ENCODE peak calls at places on chromosomes 3 and 15, in five cellular contexts. N is IMR-90, V is cardiac fibroblast, U is lower leg skin, M is upper lobe of left lung. Q is an unnamed sample.
A peak's percentile ranks its signal among the peaks of the same experiment; 100 is the strongest.

GRCh38 chr3:40143283-40144090 is 166.0 kb upstream of the EIF1B start:
- DNase-seq in N (no peak), V (no peak), U (no peak), M (no peak), Q (no peak)

GRCh38 chr3:48639944-48640606 is 4.8 kb upstream of the SLC26A6 start:
- DNase-seq in N (no peak), V (no peak), U (no peak), M (no peak), Q (no peak)

GRCh38 chr3:71728632-71729342 is 3.6 kb upstream of the EIF4E3 start:
- DNase-seq in N (no peak), V (no peak), U (no peak), M (no peak), Q (no peak)

GRCh38 chr3:196189608-196190347 is 21.4 kb downstream of the ZDHHC19 start:
- DNase-seq in N (no peak), V (no peak), U (no peak), M (no peak), Q (no peak)

GRCh38 chr3:127800508-127800907 is 21.8 kb downstream of the MGLL start:
- DNase-seq in N (peak; percentile 47), V (no peak), U (no peak), M (peak; percentile 15), Q (no peak)

GRCh38 chr3:45199837-45200648 is 26.0 kb downstream of the TMEM158 start:
- DNase-seq in N (peak; percentile 92), V (peak; percentile 89), U (no peak), M (peak; percentile 32), Q (no peak)

GRCh38 chr3:38457111-38458003 is 3.7 kb downstream of the ACVR2B start:
- DNase-seq in N (peak; percentile 6), V (no peak), U (no peak), M (peak; percentile 49), Q (no peak)

GRCh38 chr3:53719796-53720195 is 126.4 kb downstream of the CHDH start:
- DNase-seq in N (no peak), V (no peak), U (no peak), M (no peak), Q (no peak)

GRCh38 chr3:173538410-173538809 is 140.9 kb downstream of the NLGN1 start:
- DNase-seq in N (no peak), V (no peak), U (no peak), M (no peak), Q (no peak)

GRCh38 chr3:79245295-79246138 is 522.3 kb downstream of the ROBO1 start:
- DNase-seq in N (no peak), V (no peak), U (no peak), M (no peak), Q (no peak)

GRCh38 chr3:136350557-136350956 is 100.4 kb downstream of the PCCB start:
- DNase-seq in N (peak; percentile 81), V (peak; percentile 82), U (no peak), M (no peak), Q (no peak)

GRCh38 chr3:193872265-193872753 is 263.6 kb upstream of the HES1 start:
- DNase-seq in N (peak; percentile 98), V (peak; percentile 61), U (peak; percentile 56), M (peak; percentile 44), Q (no peak)

GRCh38 chr15:59885832-59886231 is 118.3 kb upstream of the FOXB1 start:
- DNase-seq in N (no peak), V (peak; percentile 8), U (no peak), M (no peak), Q (no peak)

GRCh38 chr3:127546970-127547733 is 43.4 kb downstream of the TPRA1 start:
- DNase-seq in N (no peak), V (no peak), U (no peak), M (no peak), Q (no peak)

GRCh38 chr15:75661041-75661778 is 13.5 kb downstream of the SNX33 start:
- DNase-seq in N (peak; percentile 91), V (peak; percentile 97), U (peak; percentile 91), M (peak; percentile 92), Q (peak; percentile 97)

GRCh38 chr3:190825389-190826016 is 37.0 kb downstream of the GMNC start:
- DNase-seq in N (no peak), V (no peak), U (no peak), M (no peak), Q (no peak)

GRCh38 chr3:27279153-27279552 is 90.0 kb downstream of the NEK10 start:
- DNase-seq in N (no peak), V (peak; percentile 45), U (no peak), M (no peak), Q (no peak)

GRCh38 chr3:62817678-62818077 is 57.5 kb downstream of the CADPS start:
- DNase-seq in N (no peak), V (no peak), U (no peak), M (no peak), Q (no peak)

GRCh38 chr3:100426029-100426682 is 24.8 kb downstream of the LNP1 start:
- DNase-seq in N (no peak), V (no peak), U (no peak), M (no peak), Q (no peak)

GRCh38 chr15:67550522-67550921 is 8.0 kb downstream of the MAP2K5 start:
- DNase-seq in N (peak; percentile 34), V (peak; percentile 17), U (no peak), M (no peak), Q (no peak)

GRCh38 chr3:172129868-172130751 is 90.7 kb downstream of the FNDC3B start:
- DNase-seq in N (peak; percentile 99), V (peak; percentile 99), U (peak; percentile 94), M (peak; percentile 96), Q (peak; percentile 98)

GRCh38 chr3:47356201-47356600 is 24.6 kb upstream of the PTPN23 start:
- DNase-seq in N (no peak), V (no peak), U (no peak), M (no peak), Q (no peak)

GRCh38 chr15:68277131-68277604 is 377 bp upstream of the FEM1B start:
- DNase-seq in N (peak; percentile 48), V (peak; percentile 79), U (peak; percentile 42), M (peak; percentile 42), Q (peak; percentile 84)

GRCh38 chr15:60773893-60774292 is 295.0 kb upstream of the ICE2 start:
- DNase-seq in N (peak; percentile 38), V (no peak), U (no peak), M (no peak), Q (no peak)

GRCh38 chr3:160125188-160125587 is 100.0 kb upstream of the C3orf80 start:
- DNase-seq in N (no peak), V (peak; percentile 52), U (no peak), M (no peak), Q (no peak)

GRCh38 chr3:3134750-3135448 is 8.2 kb downstream of the TRNT1 start:
- DNase-seq in N (peak; percentile 60), V (no peak), U (no peak), M (no peak), Q (no peak)

GRCh38 chr3:13281657-13282527 is 138.2 kb downstream of the NUP210 start:
- DNase-seq in N (no peak), V (no peak), U (no peak), M (no peak), Q (no peak)

GRCh38 chr15:45910671-45911070 is 275.8 kb downstream of the SQOR start:
- DNase-seq in N (no peak), V (no peak), U (no peak), M (no peak), Q (no peak)

GRCh38 chr3:49378249-49378899 is 20.2 kb upstream of the GPX1 start:
- DNase-seq in N (peak; percentile 37), V (peak; percentile 80), U (peak; percentile 54), M (peak; percentile 65), Q (peak; percentile 77)

GRCh38 chr15:40493089-40493840 is 22.5 kb downstream of the CHST14 start:
- DNase-seq in N (no peak), V (no peak), U (no peak), M (peak; percentile 61), Q (no peak)

GRCh38 chr3:188197388-188197847 is 43.5 kb downstream of the LPP start:
- DNase-seq in N (no peak), V (no peak), U (no peak), M (no peak), Q (no peak)

GRCh38 chr3:32469151-32469874 is 33.3 kb downstream of the CMTM6 start:
- DNase-seq in N (no peak), V (no peak), U (no peak), M (no peak), Q (no peak)

GRCh38 chr15:55879181-55879580 is 114.2 kb downstream of the NEDD4 start:
- DNase-seq in N (peak; percentile 55), V (peak; percentile 63), U (no peak), M (no peak), Q (no peak)

GRCh38 chr3:69819283-69819682 is 80.0 kb downstream of the MITF start:
- DNase-seq in N (no peak), V (no peak), U (peak; percentile 37), M (no peak), Q (no peak)

GRCh38 chr3:114829786-114830185 is 317.3 kb downstream of the ZBTB20 start:
- DNase-seq in N (no peak), V (no peak), U (no peak), M (no peak), Q (no peak)

GRCh38 chr3:32895701-32896100 is 55.7 kb upstream of the CCR4 start:
- DNase-seq in N (no peak), V (no peak), U (no peak), M (no peak), Q (no peak)

GRCh38 chr3:59937206-59937605 is 887.4 kb upstream of the CFAP20DC start:
- DNase-seq in N (no peak), V (no peak), U (no peak), M (no peak), Q (no peak)

GRCh38 chr3:11844891-11845290 is 1.8 kb downstream of the TAMM41 start:
- DNase-seq in N (no peak), V (no peak), U (no peak), M (no peak), Q (no peak)
- H3K4me3 ChIP-seq in N (no peak overlapping the region), V (no peak overlapping the region), U (no peak overlapping the region), M (no peak overlapping the region), Q (no peak overlapping the region)

DNA sequence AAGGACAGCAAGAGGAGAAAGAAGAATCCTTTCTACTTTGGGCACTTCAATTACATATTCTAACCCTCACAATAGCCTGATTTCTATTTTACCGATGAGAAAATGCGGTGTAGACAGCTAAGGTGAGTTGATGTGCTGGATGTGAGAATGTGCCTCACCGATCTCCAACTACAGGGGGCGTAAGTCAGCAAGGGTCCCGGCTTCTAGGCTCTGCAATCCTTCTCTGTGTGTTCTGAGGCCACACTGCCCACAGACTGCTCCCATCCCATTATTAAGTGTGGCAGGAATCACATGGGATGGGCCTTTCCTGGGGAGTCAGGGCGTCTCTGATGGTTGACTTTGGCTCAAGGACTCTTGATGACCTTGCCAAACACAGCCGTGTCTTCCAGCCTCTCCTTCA is 23.6 kb upstream of the RPL35A start:
- DNase-seq in N (no peak), V (no peak), U (no peak), M (no peak), Q (no peak)
- TF ChIP-seq CTCF in N (no peak), V (peak; percentile 9), U (no peak), M (no peak), Q (no peak)

GRCh38 chr3:67622652-67623051 is 31.8 kb downstream of the SUCLG2 start:
- DNase-seq in N (no peak), V (no peak), U (no peak), M (no peak), Q (no peak)
- H3K4me3 ChIP-seq in N (no peak overlapping the region), V (no peak overlapping the region), U (no peak overlapping the region), M (no peak overlapping the region), Q (no peak overlapping the region)

DNA sequence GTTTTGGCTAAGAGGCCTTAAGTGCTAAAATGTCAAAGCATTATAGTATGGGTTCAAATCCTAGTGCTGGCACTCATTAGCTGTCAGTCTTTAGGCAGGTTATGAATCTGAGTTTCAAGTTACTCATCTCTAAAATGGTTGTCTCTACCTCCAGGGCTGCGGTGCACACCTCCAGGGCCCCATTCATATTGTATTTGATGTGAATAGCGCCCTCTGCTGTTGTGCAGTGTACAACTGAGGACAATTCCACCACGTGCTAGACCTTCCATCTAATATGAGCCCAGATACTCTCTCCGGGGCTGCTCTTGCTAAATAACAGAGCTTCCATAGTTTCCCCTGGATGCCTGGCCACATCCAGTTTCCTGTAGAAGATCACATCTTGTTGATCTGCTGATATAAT is 54.3 kb downstream of the OXNAD1 start:
- DNase-seq in N (no peak), V (no peak), U (no peak), M (no peak), Q (no peak)
- TF ChIP-seq CTCF in N (peak; percentile 20), V (peak; percentile 25), U (no peak), M (peak; percentile 42), Q (no peak)